ENCODE peak calls at places on chromosomes 2 and 18, in eight cellular contexts. Z, Q, V, N, M, P, C and W are unnamed samples.

GRCh38 chr2:11809586-11810236 is 63.3 kb downstream of the LPIN1 start:
- DNase-seq in P (no peak), Q (no peak), V (no peak), N (no peak), M (peak; percentile 29), Z (no peak), C (no peak), W (no peak)

GRCh38 chr2:172889767-172890430 is 154.3 kb downstream of the RAPGEF4 start:
- DNase-seq in C (no peak), Q (no peak), N (no peak), P (no peak), Z (no peak), V (no peak), M (no peak), W (no peak)

GRCh38 chr18:48662021-48662661 is 123.3 kb downstream of the CTIF start:
- DNase-seq in N (no peak), C (no peak), V (no peak), P (no peak), Z (peak; percentile 25), M (peak; percentile 87), Q (no peak), W (peak; percentile 66)

GRCh38 chr2:187050409-187050998 is 201.5 kb upstream of the ZSWIM2 start:
- DNase-seq in C (no peak), Q (no peak), Z (no peak), M (peak; percentile 23), P (no peak), V (no peak), N (no peak), W (peak; percentile 4)

GRCh38 chr2:98445167-98445522 is 487 bp downstream of the INPP4A start:
- DNase-seq in Z (peak; percentile 24), M (no peak), Q (no peak), N (peak; percentile 50), C (no peak), V (no peak), P (no peak), W (no peak)

GRCh38 chr2:227228061-227228667 is 63.7 kb downstream of the COL4A3 start:
- DNase-seq in C (no peak), Q (no peak), P (no peak), V (no peak), M (no peak), N (no peak), Z (peak; percentile 59), W (no peak)

GRCh38 chr2:113700186-113700841 is 56.1 kb downstream of the SLC35F5 start:
- DNase-seq in P (peak; percentile 61), C (peak; percentile 22), M (no peak), Z (no peak), N (peak; percentile 77), Q (no peak), V (no peak), W (no peak)

GRCh38 chr2:209519271-209519670 is 95.4 kb downstream of the MAP2 start:
- DNase-seq in Z (no peak), C (no peak), Q (no peak), M (no peak), P (no peak), N (no peak), V (no peak), W (no peak)

GRCh38 chr2:230160112-230160660 is 59.6 kb downstream of the SP110 start:
- DNase-seq in Q (peak; percentile 53), Z (peak; percentile 37), C (peak; percentile 50), N (peak; percentile 49), P (peak; percentile 44), M (peak; percentile 36), V (no peak), W (peak; percentile 67)

GRCh38 chr2:150341982-150342680 is 145.3 kb downstream of the RND3 start:
- DNase-seq in M (no peak), V (no peak), Q (no peak), N (no peak), P (no peak), C (no peak), Z (peak; percentile 28), W (no peak)

GRCh38 chr2:31337860-31338259 is 76.7 kb downstream of the XDH start:
- DNase-seq in Z (peak; percentile 94), C (no peak), V (no peak), N (no peak), Q (no peak), M (peak; percentile 87), P (no peak), W (peak; percentile 84)

GRCh38 chr2:46308629-46309028 is 11.4 kb downstream of the EPAS1 start:
- DNase-seq in M (no peak), N (no peak), C (no peak), Q (no peak), V (no peak), Z (no peak), P (no peak), W (no peak)

GRCh38 chr18:33128581-33128980 is 311.9 kb downstream of the CCDC178 start:
- DNase-seq in Z (no peak), V (no peak), P (no peak), C (no peak), Q (no peak), M (no peak), N (no peak), W (no peak)

GRCh38 chr2:121492409-121492808 is 38.3 kb upstream of the RNU4ATAC start:
- DNase-seq in P (no peak), N (no peak), M (no peak), V (no peak), C (no peak), Z (no peak), Q (no peak), W (no peak)

GRCh38 chr2:148914463-148914862 is 39.4 kb downstream of the KIF5C start:
- DNase-seq in N (no peak), Z (no peak), M (no peak), C (no peak), Q (no peak), P (no peak), V (peak; percentile 63), W (no peak)

GRCh38 chr2:75375646-75376582 is 176.6 kb upstream of the TACR1 start:
- DNase-seq in C (no peak), Q (no peak), P (no peak), N (no peak), Z (peak; percentile 51), V (no peak), M (peak; percentile 12), W (peak; percentile 5)

GRCh38 chr2:226447338-226447885 is 352.2 kb downstream of the IRS1 start:
- DNase-seq in Q (no peak), Z (peak; percentile 52), M (no peak), N (no peak), P (no peak), C (no peak), V (no peak), W (no peak)

GRCh38 chr2:27907547-27907946 is 17.0 kb downstream of the BABAM2 start:
- DNase-seq in N (no peak), Q (no peak), Z (no peak), P (no peak), C (no peak), M (peak; percentile 24), V (no peak), W (no peak)

GRCh38 chr2:203583696-203584095 is 48.6 kb upstream of the RAPH1 start:
- DNase-seq in C (no peak), V (no peak), Q (no peak), P (no peak), M (peak; percentile 70), Z (peak; percentile 82), N (peak; percentile 81), W (peak; percentile 57)

GRCh38 chr18:49573835-49574234 is 12.0 kb downstream of the LIPG start:
- DNase-seq in M (no peak), Z (no peak), V (no peak), C (no peak), P (no peak), Q (no peak), N (no peak), W (no peak)

GRCh38 chr2:239902749-239903201 is 122.4 kb downstream of the NDUFA10 start:
- DNase-seq in N (no peak), Q (no peak), Z (no peak), V (no peak), P (no peak), C (no peak), M (no peak), W (no peak)

GRCh38 chr2:153487993-153488562 is 9.5 kb upstream of the RPRM start:
- DNase-seq in C (no peak), M (no peak), N (no peak), Z (no peak), P (no peak), V (no peak), Q (no peak), W (no peak)

GRCh38 chr2:134539946-134540345 is 178.9 kb downstream of the TMEM163 start:
- DNase-seq in P (no peak), N (no peak), Z (no peak), V (peak; percentile 48), C (no peak), Q (no peak), M (no peak), W (no peak)

GRCh38 chr2:1750935-1751767 is 6.8 kb upstream of the PXDN start:
- DNase-seq in P (no peak), N (peak; percentile 16), Q (no peak), C (peak; percentile 7), M (peak; percentile 86), Z (peak; percentile 68), V (peak; percentile 26), W (peak; percentile 84)

GRCh38 chr18:11393486-11393885 is 215.9 kb upstream of the SLC35G4 start:
- DNase-seq in P (no peak), M (no peak), V (no peak), Q (no peak), Z (no peak), N (no peak), C (no peak), W (peak; percentile 50)

GRCh38 chr2:221958224-221958623 is 340.6 kb downstream of the PAX3 start:
- DNase-seq in N (no peak), V (no peak), M (no peak), P (no peak), Q (no peak), C (no peak), Z (no peak), W (peak; percentile 4)

GRCh38 chr18:63016270-63016669 is 300.9 kb downstream of the PHLPP1 start:
- DNase-seq in V (peak; percentile 17), P (peak; percentile 58), C (peak; percentile 62), M (peak; percentile 58), Q (no peak), N (peak; percentile 39), Z (peak; percentile 19), W (peak; percentile 79)

GRCh38 chr2:106336108-106336507 is 132.1 kb downstream of the RGPD3 start:
- DNase-seq in M (no peak), Z (no peak), V (no peak), N (no peak), Q (no peak), P (no peak), C (no peak), W (no peak)

GRCh38 chr2:233433029-233433428 is 78.7 kb downstream of the DGKD start:
- DNase-seq in Q (no peak), V (no peak), N (no peak), C (no peak), Z (no peak), M (no peak), P (no peak), W (no peak)

GRCh38 chr18:46466236-46467160 is 190.5 kb downstream of the LOXHD1 start:
- DNase-seq in N (no peak), V (no peak), Q (peak; percentile 73), C (no peak), M (no peak), P (no peak), Z (no peak), W (no peak)

GRCh38 chr18:64165906-64166305 is 17.0 kb upstream of the LINC00305 start:
- DNase-seq in Z (no peak), C (no peak), M (peak; percentile 21), N (no peak), Q (no peak), P (no peak), V (no peak), W (no peak)

GRCh38 chr2:238596571-238597551 is 170.1 kb downstream of the ASB1 start:
- DNase-seq in M (peak; percentile 91), Q (no peak), C (no peak), V (no peak), Z (peak; percentile 84), P (no peak), N (no peak), W (peak; percentile 95)

GRCh38 chr2:179410552-179411356 is 146.1 kb upstream of the SESTD1 start:
- DNase-seq in P (peak; percentile 35), M (peak; percentile 65), C (peak; percentile 4), N (peak; percentile 76), Q (no peak), Z (peak; percentile 48), V (peak; percentile 18), W (peak; percentile 78)

GRCh38 chr2:3738454-3738853 is 35.1 kb downstream of the DCDC2C start:
- DNase-seq in P (no peak), N (peak; percentile 47), Z (no peak), Q (peak; percentile 35), C (no peak), M (peak; percentile 68), V (no peak), W (no peak)